ENCODE peak calls at places on chromosomes 4 and X, in four cellular contexts. One of them, this sample, is unnamed.

GRCh38 chr4:128517739-128518510 is 230.3 kb upstream of the PGRMC2 start:
- DNase-seq in posterior cingulate gyrus: no peak
- DNase-seq in endothelial cell: no peak
- DNase-seq in SW480: peak
- DNase-seq in this sample: peak

GRCh38 chr4:80173387-80173786 is 23.9 kb upstream of the PRDM8 start:
- DNase-seq in posterior cingulate gyrus: no peak
- DNase-seq in endothelial cell: no peak
- DNase-seq in SW480: no peak
- DNase-seq in this sample: peak

GRCh38 chrX:12065251-12065650 is 73.0 kb upstream of the FRMPD4 start:
- DNase-seq in posterior cingulate gyrus: no peak
- DNase-seq in endothelial cell: peak
- DNase-seq in SW480: peak
- DNase-seq in this sample: no peak

GRCh38 chr4:7186081-7186480 is 6.3 kb upstream of the SORCS2 start:
- DNase-seq in posterior cingulate gyrus: no peak
- DNase-seq in endothelial cell: peak
- DNase-seq in SW480: no peak
- DNase-seq in this sample: no peak

GRCh38 chr4:155962697-155963096 is 9.0 kb upstream of the CTSO start:
- DNase-seq in posterior cingulate gyrus: no peak
- DNase-seq in endothelial cell: no peak
- DNase-seq in SW480: no peak
- DNase-seq in this sample: no peak

GRCh38 chr4:176309046-176309445 is 10.7 kb upstream of the SPCS3 start:
- DNase-seq in posterior cingulate gyrus: no peak
- DNase-seq in endothelial cell: no peak
- DNase-seq in SW480: no peak
- DNase-seq in this sample: peak

GRCh38 chr4:42280327-42281095 is 116.8 kb upstream of the SHISA3 start:
- DNase-seq in posterior cingulate gyrus: no peak
- DNase-seq in endothelial cell: peak
- DNase-seq in SW480: no peak
- DNase-seq in this sample: peak

GRCh38 chrX:129781134-129782014 is 1.6 kb downstream of the SASH3 start:
- DNase-seq in posterior cingulate gyrus: no peak
- DNase-seq in endothelial cell: no peak
- DNase-seq in SW480: no peak
- DNase-seq in this sample: peak

GRCh38 chr4:182142146-182143085 is 100.8 kb upstream of the TENM3 start:
- DNase-seq in posterior cingulate gyrus: no peak
- DNase-seq in endothelial cell: peak
- DNase-seq in SW480: no peak
- DNase-seq in this sample: no peak

GRCh38 chr4:40321671-40322131 is 13.4 kb upstream of the CHRNA9 start:
- DNase-seq in posterior cingulate gyrus: no peak
- DNase-seq in endothelial cell: no peak
- DNase-seq in SW480: peak
- DNase-seq in this sample: no peak

GRCh38 chrX:140948827-140949226 is 53.6 kb upstream of the SPANXB1 start:
- DNase-seq in posterior cingulate gyrus: no peak
- DNase-seq in endothelial cell: no peak
- DNase-seq in SW480: no peak
- DNase-seq in this sample: no peak

GRCh38 chr4:38069271-38069760 is 109.1 kb downstream of the PTTG2 start:
- DNase-seq in posterior cingulate gyrus: no peak
- DNase-seq in endothelial cell: peak
- DNase-seq in SW480: no peak
- DNase-seq in this sample: peak

GRCh38 chrX:136209751-136210150 is 41.4 kb downstream of the MAP7D3 start:
- DNase-seq in posterior cingulate gyrus: no peak
- DNase-seq in endothelial cell: no peak
- DNase-seq in SW480: no peak
- DNase-seq in this sample: no peak

GRCh38 chr4:40241936-40242590 is 45.2 kb downstream of the RHOH start:
- DNase-seq in posterior cingulate gyrus: no peak
- DNase-seq in endothelial cell: no peak
- DNase-seq in SW480: no peak
- DNase-seq in this sample: no peak

GRCh38 chr4:128727658-128728057 is 81.8 kb upstream of the JADE1 start:
- DNase-seq in posterior cingulate gyrus: no peak
- DNase-seq in endothelial cell: no peak
- DNase-seq in SW480: no peak
- DNase-seq in this sample: no peak

GRCh38 chr4:94363136-94363655 is 20.6 kb upstream of the HPGDS start:
- DNase-seq in posterior cingulate gyrus: no peak
- DNase-seq in endothelial cell: no peak
- DNase-seq in SW480: no peak
- DNase-seq in this sample: no peak

GRCh38 chr4:115279300-115279699 is 165.9 kb upstream of the NDST4 start:
- DNase-seq in posterior cingulate gyrus: no peak
- DNase-seq in endothelial cell: no peak
- DNase-seq in SW480: peak
- DNase-seq in this sample: no peak

GRCh38 chr4:154142664-154143063 is 348.9 kb downstream of the DCHS2 start:
- DNase-seq in posterior cingulate gyrus: no peak
- DNase-seq in endothelial cell: no peak
- DNase-seq in SW480: no peak
- DNase-seq in this sample: no peak

GRCh38 chrX:133177202-133177601 is 41.0 kb downstream of the TFDP3 start:
- DNase-seq in posterior cingulate gyrus: no peak
- DNase-seq in endothelial cell: no peak
- DNase-seq in SW480: no peak
- DNase-seq in this sample: no peak

GRCh38 chrX:3320471-3321046 is 25.9 kb downstream of the MXRA5 start:
- DNase-seq in posterior cingulate gyrus: no peak
- DNase-seq in endothelial cell: no peak
- DNase-seq in SW480: no peak
- DNase-seq in this sample: no peak

GRCh38 chr4:169485791-169486742 is 126.3 kb downstream of the NEK1 start:
- DNase-seq in posterior cingulate gyrus: no peak
- DNase-seq in endothelial cell: peak
- DNase-seq in SW480: peak
- DNase-seq in this sample: peak

GRCh38 chr4:184348311-184349233 is 125.8 kb downstream of the IRF2 start:
- DNase-seq in posterior cingulate gyrus: no peak
- DNase-seq in endothelial cell: no peak
- DNase-seq in SW480: no peak
- DNase-seq in this sample: no peak